ENCODE peak calls at places on chromosomes 2 and 18, in ten cellular contexts. I, E, T, O, S, F, N, C, P and H are unnamed samples.

GRCh38 chr2:10079192-10079930 is 850 bp downstream of the CYS1 start:
- DNase-seq in F (peak; percentile 74), P (peak; percentile 20), C (no peak), N (no peak), O (no peak), S (peak; percentile 71), E (no peak), T (no peak), I (peak; percentile 55), H (no peak)

GRCh38 chr2:159462201-159462785 is 154.1 kb downstream of the BAZ2B start:
- DNase-seq in E (no peak), F (no peak), P (no peak), N (no peak), C (no peak), I (no peak), S (no peak), T (no peak), O (no peak), H (no peak)

GRCh38 chr2:181399046-181399445 is 58.1 kb upstream of the ITGA4 start:
- DNase-seq in P (no peak), N (no peak), E (no peak), T (no peak), S (no peak), I (no peak), O (no peak), F (no peak), C (no peak), H (no peak)

GRCh38 chr2:23622466-23622865 is 237.5 kb downstream of the KLHL29 start:
- DNase-seq in T (no peak), F (no peak), E (no peak), N (no peak), S (no peak), O (no peak), C (no peak), P (no peak), I (no peak), H (no peak)

GRCh38 chr2:8457092-8457481 is 224.8 kb upstream of the ID2 start:
- DNase-seq in O (no peak), E (no peak), S (no peak), T (no peak), I (no peak), P (no peak), N (peak; percentile 80), C (no peak), F (no peak), H (peak; percentile 65)

GRCh38 chr2:185035906-185036305 is 437.6 kb downstream of the ZNF804A start:
- DNase-seq in N (no peak), P (no peak), I (no peak), F (no peak), T (no peak), E (no peak), C (no peak), O (no peak), S (no peak), H (no peak)

GRCh38 chr18:74528478-74528877 is 5.8 kb upstream of the CNDP1 start:
- DNase-seq in F (no peak), S (no peak), N (no peak), E (no peak), O (no peak), P (no peak), T (no peak), I (no peak), C (no peak), H (no peak)

GRCh38 chr2:105781274-105781673 is 36.6 kb downstream of the NCK2 start:
- DNase-seq in N (no peak), O (no peak), T (no peak), C (no peak), S (no peak), F (peak; percentile 67), P (no peak), E (no peak), I (no peak), H (no peak)

DNA sequence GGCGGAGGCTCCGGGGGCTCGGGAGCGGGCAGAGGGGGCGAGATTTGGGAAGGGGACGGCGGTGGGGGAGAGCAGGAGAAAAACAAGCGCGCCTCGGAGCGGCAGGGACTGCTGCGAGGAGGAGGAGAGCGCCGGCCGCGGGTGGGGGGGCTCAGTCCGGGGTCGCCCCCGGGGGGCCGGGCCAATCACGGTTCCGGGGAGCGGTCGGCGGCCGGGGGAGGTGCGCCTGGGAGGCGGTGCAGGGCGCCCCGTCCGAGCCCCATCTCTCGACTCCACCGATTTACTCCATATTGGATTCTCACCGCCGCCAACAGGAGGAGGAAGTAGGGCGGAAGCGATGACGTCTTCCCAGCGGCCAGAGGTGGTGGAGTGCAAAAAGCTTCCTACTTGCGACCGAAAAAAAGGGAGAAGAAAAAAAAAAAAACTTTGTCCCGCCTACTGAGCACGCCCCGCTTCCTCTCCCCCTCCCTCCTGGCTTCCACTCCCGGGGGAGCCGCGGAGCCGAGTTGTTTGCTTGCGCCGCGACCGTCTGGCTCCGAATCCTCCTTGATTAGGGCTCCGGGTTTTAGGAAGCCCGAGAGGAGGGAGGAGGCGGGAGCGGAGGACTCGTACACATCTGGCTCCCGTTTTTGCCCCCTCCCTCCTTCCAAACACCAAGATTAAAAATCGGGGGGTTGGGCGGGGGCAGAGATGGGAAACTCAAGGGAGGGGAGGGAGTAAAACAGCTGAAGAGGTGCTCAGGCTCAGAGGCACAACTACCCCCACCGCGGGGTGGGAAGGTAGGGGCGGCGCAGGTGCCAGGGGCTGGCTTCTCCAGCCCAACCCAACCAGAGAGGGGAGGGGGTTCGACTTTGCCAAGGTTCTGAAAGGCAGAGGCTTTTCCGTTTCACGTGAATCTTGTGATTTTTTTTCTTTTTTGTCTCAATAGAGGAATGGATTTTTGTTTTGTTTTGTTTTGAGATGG is at the start of gene SPRED2:
- DNase-seq in S (peak; percentile 96), P (peak; percentile 92), T (peak; percentile 93), C (peak; percentile 82), N (peak; percentile 92), O (peak; percentile 37), I (peak; percentile 93), E (peak; percentile 44), F (peak; percentile 99), H (peak; percentile 95)
- TF ChIP-seq CTCF in S (peak; percentile 35), P (no peak), T (peak; percentile 12), C (peak; percentile 18), N (no peak), O (no peak), I (peak; percentile 47), E (no peak), F (no peak), H (peak; percentile 16)

DNA sequence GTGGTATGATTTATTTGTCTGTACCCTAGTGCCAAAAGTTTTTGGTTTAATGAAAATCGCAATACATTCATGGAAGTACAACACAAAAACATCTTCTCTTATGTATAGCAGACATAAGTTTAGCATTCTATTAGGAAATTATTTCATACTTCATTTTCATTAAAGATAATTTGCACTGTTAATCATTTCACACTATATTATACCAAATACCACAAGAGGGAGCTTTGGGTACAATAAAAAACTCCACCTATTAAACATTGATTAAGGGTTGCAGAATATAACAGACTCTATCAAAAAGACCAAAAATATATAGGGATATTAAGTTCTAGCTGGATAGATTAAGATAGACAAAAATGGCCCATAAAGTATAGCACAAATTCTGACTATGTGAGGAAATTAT is 79.0 kb downstream of the SLC66A3 start:
- DNase-seq in I (no peak), O (no peak), T (no peak), P (no peak), S (no peak), N (no peak), C (no peak), E (no peak), F (peak; percentile 48), H (no peak)
- TF ChIP-seq CTCF in I (peak; percentile 83), O (no peak), T (peak; percentile 59), P (peak; percentile 34), S (peak; percentile 61), N (peak; percentile 14), C (peak; percentile 65), E (peak; percentile 13), F (peak; percentile 21), H (peak; percentile 13)

DNA sequence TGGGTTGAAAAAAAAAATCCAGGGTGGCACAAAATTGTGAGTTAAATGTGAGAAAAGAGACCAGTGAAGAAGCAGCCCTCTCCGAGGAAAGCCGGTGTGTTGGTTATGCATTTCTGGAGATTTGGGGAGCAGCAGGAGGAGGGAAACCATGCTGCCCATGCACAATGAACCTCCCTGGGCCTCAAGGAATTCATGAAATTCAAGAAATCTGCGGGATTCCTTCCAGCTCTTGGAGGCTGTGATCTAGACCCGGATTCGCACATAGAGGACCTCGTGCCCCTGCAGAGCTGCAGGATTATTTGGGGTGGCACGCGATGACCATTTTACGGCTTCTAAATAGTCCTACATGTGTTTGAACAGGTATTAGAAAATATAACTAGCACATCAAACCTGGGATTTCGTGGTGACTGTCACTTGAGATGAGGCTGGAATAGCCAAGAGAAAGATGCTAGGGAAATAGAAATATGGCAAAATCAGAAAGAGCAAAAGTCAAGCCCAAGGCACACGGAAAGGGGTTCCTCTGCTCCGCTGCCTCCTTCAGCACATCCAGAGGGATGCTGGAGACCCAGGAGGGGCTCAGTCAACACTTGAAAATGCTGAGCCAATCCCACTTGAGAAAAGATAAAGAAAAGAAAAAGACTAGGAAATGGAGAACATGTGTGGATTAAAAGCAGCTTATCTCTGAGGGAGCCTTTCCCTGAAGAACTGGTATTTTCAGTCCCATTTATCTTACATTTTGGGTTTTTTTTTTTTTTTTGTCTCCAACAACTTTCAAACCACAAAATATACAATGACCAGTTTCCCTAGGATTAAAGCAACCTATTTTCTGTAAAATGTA is 22.0 kb downstream of the KCTD1 start:
- DNase-seq in C (no peak), F (no peak), I (no peak), P (no peak), O (no peak), E (no peak), T (no peak), N (no peak), S (peak; percentile 68), H (no peak)
- TF ChIP-seq CTCF in C (no peak), F (no peak), I (no peak), P (no peak), O (no peak), E (no peak), T (no peak), N (no peak), S (no peak), H (no peak)

GRCh38 chr2:197077336-197077735 is 150.8 kb upstream of the PGAP1 start:
- DNase-seq in O (no peak), N (no peak), I (no peak), S (no peak), P (no peak), E (no peak), F (no peak), C (no peak), T (no peak), H (no peak)

GRCh38 chr2:197076652-197077051 is 150.1 kb upstream of the PGAP1 start:
- DNase-seq in I (no peak), N (no peak), C (no peak), P (no peak), F (no peak), S (no peak), T (no peak), E (no peak), O (no peak), H (no peak)

GRCh38 chr2:197075286-197075685 is 148.8 kb upstream of the PGAP1 start:
- DNase-seq in S (no peak), C (no peak), N (no peak), O (no peak), T (no peak), P (peak; percentile 23), I (no peak), E (no peak), F (no peak), H (no peak)

GRCh38 chr2:197073701-197074433 is 147.4 kb upstream of the PGAP1 start:
- DNase-seq in T (peak; percentile 20), I (no peak), O (no peak), C (no peak), F (peak; percentile 76), N (no peak), E (no peak), P (no peak), S (no peak), H (no peak)

DNA sequence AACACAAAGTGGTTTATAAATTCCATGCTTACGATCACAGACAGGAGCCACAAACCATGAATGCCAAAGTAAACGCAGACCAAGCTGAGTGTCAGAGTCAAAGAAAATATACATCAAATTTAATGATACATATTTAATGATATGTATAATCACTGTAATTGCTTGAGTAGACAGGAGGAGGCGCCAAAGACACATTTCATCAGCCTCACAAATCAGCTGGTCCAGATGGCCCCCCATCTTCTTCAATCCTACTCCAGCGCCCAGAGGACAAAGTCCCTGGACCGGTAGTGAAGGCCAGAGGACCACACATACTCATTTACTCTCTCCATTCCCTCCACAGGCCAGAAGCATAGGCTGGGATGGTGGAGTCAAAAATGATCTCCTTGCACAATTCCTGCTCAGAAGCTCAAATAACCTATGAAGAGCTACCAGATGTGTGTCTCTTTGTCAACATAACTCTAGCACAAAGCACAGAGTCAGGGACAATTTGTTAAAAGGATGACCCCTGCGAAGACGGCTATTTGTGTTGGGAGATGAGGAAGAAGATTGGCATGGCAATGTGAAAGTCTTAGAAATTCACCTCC is 149.3 kb upstream of the PGAP1 start:
- DNase-seq in E (no peak), P (no peak), S (peak; percentile 58), C (no peak), O (no peak), F (no peak), I (no peak), T (no peak), N (no peak), H (no peak)
- TF ChIP-seq CTCF in E (no peak), P (peak; percentile 23), S (peak; percentile 79), C (peak; percentile 60), O (no peak), F (peak; percentile 55), I (peak; percentile 79), T (no peak), N (no peak), H (no peak)